ENCODE peak calls at places on chromosomes 12 and 14, in nine cellular contexts. W is right lobe of liver, G is PC-3, N is HCT116, Z is Karpas-422, F is IMR-90, C is AG04450, P is iPS DF 6.9, Y is esophagus squamous epithelium. R is an unnamed sample.

GRCh38 chr14:35533357-35534129 is 421 bp upstream of the INSM2 start:
- DNase-seq in W (peak), G (peak), N (no peak), Z (peak), F (peak), C (no peak), P (no peak), Y (no peak), R (peak)

GRCh38 chr14:74852922-74853530 is 22.9 kb downstream of the PROX2 start:
- DNase-seq in W (no peak), G (no peak), N (no peak), Z (peak), F (peak), C (peak), P (no peak), Y (no peak), R (no peak)

GRCh38 chr14:62209287-62209899 is 447.2 kb downstream of the SNAPC1 start:
- DNase-seq in W (no peak), G (peak), N (no peak), Z (no peak), F (peak), C (peak), P (no peak), Y (no peak), R (no peak)

GRCh38 chr14:72793154-72793725 is 100.7 kb downstream of the DPF3 start:
- DNase-seq in W (no peak), G (no peak), N (no peak), Z (no peak), F (no peak), C (no peak), P (no peak), Y (no peak), R (no peak)

GRCh38 chr12:132955094-132955932 is 793 bp downstream of the ZNF605 start:
- DNase-seq in W (peak), G (peak), N (no peak), Z (peak), F (peak), C (peak), P (no peak), Y (no peak), R (peak)

GRCh38 chr14:69796797-69797500 is at the start of gene SLC10A1:
- DNase-seq in W (peak), G (no peak), N (no peak), Z (no peak), F (no peak), C (no peak), P (no peak), Y (no peak), R (no peak)

GRCh38 chr14:88516742-88517418 is 37.9 kb downstream of the PTPN21 start:
- DNase-seq in W (no peak), G (no peak), N (no peak), Z (no peak), F (no peak), C (no peak), P (no peak), Y (no peak), R (no peak)

GRCh38 chr12:45435945-45436710 is 220.2 kb downstream of the ANO6 start:
- DNase-seq in W (no peak), G (no peak), N (no peak), Z (no peak), F (no peak), C (no peak), P (no peak), Y (no peak), R (no peak)

GRCh38 chr14:31243860-31244259 is 36.3 kb upstream of the HECTD1 start:
- DNase-seq in W (no peak), G (peak), N (peak), Z (no peak), F (no peak), C (no peak), P (no peak), Y (no peak), R (no peak)

GRCh38 chr14:95319312-95320075 is at the start of gene CLMN:
- DNase-seq in W (peak), G (peak), N (peak), Z (peak), F (peak), C (no peak), P (no peak), Y (no peak), R (no peak)

GRCh38 chr12:131082795-131083194 is 129.1 kb downstream of the ADGRD1 start:
- DNase-seq in W (no peak), G (no peak), N (no peak), Z (no peak), F (no peak), C (no peak), P (no peak), Y (no peak), R (no peak)

GRCh38 chr12:89693639-89694202 is 14.9 kb downstream of the ATP2B1 start:
- DNase-seq in W (no peak), G (no peak), N (no peak), Z (no peak), F (no peak), C (no peak), P (no peak), Y (no peak), R (no peak)

GRCh38 chr12:20260864-20261263 is 107.5 kb upstream of the PDE3A start:
- DNase-seq in W (no peak), G (no peak), N (no peak), Z (no peak), F (no peak), C (no peak), P (no peak), Y (no peak), R (no peak)

GRCh38 chr12:62643470-62643869 is 176.8 kb downstream of the MON2 start:
- DNase-seq in W (no peak), G (no peak), N (no peak), Z (no peak), F (peak), C (no peak), P (no peak), Y (no peak), R (no peak)

GRCh38 chr14:102500190-102500661 is 9.3 kb downstream of the ANKRD9 start:
- DNase-seq in W (no peak), G (no peak), N (no peak), Z (no peak), F (peak), C (no peak), P (no peak), Y (no peak), R (peak)

GRCh38 chr12:124170756-124171155 is 124.1 kb upstream of the RFLNA start:
- DNase-seq in W (no peak), G (no peak), N (no peak), Z (no peak), F (no peak), C (no peak), P (no peak), Y (no peak), R (no peak)
- H3K4me3 ChIP-seq in W (no peak), G (no peak), N (no peak), Z (no peak), F (no peak), C (no peak), P (no peak), Y (no peak), R (no peak)

GRCh38 chr14:90105756-90106155 is 44.0 kb downstream of the KCNK13 start:
- DNase-seq in W (no peak), G (no peak), N (no peak), Z (no peak), F (no peak), C (no peak), P (no peak), Y (no peak), R (no peak)
- H3K27ac ChIP-seq in W (no peak), G (no peak), N (no peak), Z (no peak), F (no peak), C (no peak), P (no peak), Y (no peak), R (no peak)

GRCh38 chr14:96418075-96418474 is 26.1 kb downstream of the AK7 start:
- DNase-seq in W (no peak), G (no peak), N (no peak), Z (no peak), F (no peak), C (no peak), P (no peak), Y (no peak), R (no peak)

GRCh38 chr14:96421236-96421635 is 29.3 kb downstream of the AK7 start:
- DNase-seq in W (no peak), G (no peak), N (no peak), Z (no peak), F (peak), C (no peak), P (no peak), Y (no peak), R (no peak)

GRCh38 chr14:96423012-96423411 is 31.1 kb downstream of the AK7 start:
- DNase-seq in W (no peak), G (no peak), N (no peak), Z (no peak), F (no peak), C (no peak), P (no peak), Y (no peak), R (no peak)

GRCh38 chr14:96424104-96424989 is 32.4 kb downstream of the AK7 start:
- DNase-seq in W (peak), G (peak), N (peak), Z (peak), F (peak), C (peak), P (peak), Y (no peak), R (no peak)

GRCh38 chr14:96423446-96424103 is 31.6 kb downstream of the AK7 start:
- DNase-seq in W (no peak), G (no peak), N (no peak), Z (no peak), F (no peak), C (no peak), P (no peak), Y (no peak), R (no peak)
- H3K4me3 ChIP-seq in W (peak), G (peak), N (no peak), Z (no peak), F (peak), C (peak), P (no peak), Y (peak), R (peak)

GRCh38 chr12:104460041-104460757 is 3.5 kb downstream of the CHST11 start:
- DNase-seq in W (no peak), G (no peak), N (no peak), Z (no peak), F (no peak), C (no peak), P (no peak), Y (no peak), R (no peak)
- H3K27ac ChIP-seq in W (no peak), G (no peak), N (no peak), Z (no peak), F (no peak), C (no peak), P (no peak), Y (peak), R (peak)

DNA sequence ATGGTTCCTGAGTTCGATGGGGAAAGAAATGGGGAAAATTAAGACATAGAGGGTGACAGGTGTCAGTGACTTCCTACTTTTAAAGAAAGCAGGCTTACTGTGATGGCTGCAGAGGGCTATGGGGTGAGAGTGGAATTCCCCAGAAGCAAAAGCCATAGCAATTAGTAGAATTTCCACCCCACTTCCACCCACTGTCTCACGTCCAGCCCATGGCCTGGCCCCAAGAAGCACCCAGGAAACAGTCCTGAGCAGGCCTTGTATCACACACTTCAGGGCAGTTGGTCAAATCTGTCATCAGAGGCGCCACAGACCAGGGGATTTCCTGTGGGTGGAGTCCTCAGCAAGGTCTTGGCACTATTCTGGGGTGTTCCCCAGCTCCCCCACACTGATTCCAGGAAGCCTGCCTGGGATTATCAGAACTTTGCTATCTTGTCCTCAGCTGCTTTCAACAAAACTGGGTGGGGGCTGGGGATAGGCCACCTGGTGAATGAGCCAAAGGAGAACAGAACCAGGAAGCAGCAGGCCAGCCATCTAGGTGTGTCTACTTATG is 120.1 kb upstream of the CCND2 start:
- DNase-seq in W (no peak), G (no peak), N (no peak), Z (no peak), F (no peak), C (no peak), P (no peak), Y (no peak), R (no peak)
- H3K4me3 ChIP-seq in W (no peak), G (no peak), N (no peak), Z (no peak), F (no peak), C (no peak), P (no peak), Y (no peak), R (no peak)

DNA sequence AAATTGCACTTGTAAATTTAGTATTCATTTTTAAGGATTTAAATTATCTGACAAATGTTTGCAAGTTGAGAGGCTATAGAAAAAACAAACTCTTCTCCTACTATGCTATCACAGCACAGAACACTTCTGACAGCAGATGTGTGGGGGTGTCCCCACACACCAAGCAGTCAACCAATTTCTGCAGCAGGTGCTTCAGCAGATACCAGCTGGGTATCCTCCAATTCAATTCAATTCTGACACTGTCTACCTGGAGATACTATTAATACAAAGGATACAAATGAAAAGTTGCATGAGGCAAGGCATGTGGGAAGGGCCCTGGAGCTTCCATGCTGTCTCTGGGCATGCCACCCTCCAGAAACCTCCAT is 35.1 kb downstream of the PCNX1 start:
- DNase-seq in W (no peak), G (no peak), N (no peak), Z (no peak), F (no peak), C (no peak), P (no peak), Y (no peak), R (no peak)
- H3K27ac ChIP-seq in W (no peak), G (no peak), N (no peak), Z (no peak), F (no peak), C (no peak), P (no peak), Y (no peak), R (no peak)